ENCODE peak calls at places on chromosomes 13 and 19, in five cellular contexts. One of them, this sample, is unnamed.

GRCh38 chr13:40406405-40407138 is 259.9 kb downstream of the FOXO1 start:
- DNase-seq in IMR-90: peak; percentile 75
- DNase-seq in lower leg skin: no peak
- DNase-seq in mesothelial cell of epicardium: no peak
- DNase-seq in B cell: no peak
- DNase-seq in this sample: no peak

GRCh38 chr13:110298566-110299321 is 8.2 kb downstream of the COL4A1 start:
- DNase-seq in B cell: no peak
- DNase-seq in mesothelial cell of epicardium: no peak
- DNase-seq in IMR-90: no peak
- DNase-seq in lower leg skin: peak; percentile 87
- DNase-seq in this sample: peak; percentile 33

GRCh38 chr13:73259061-73259908 is 200.5 kb downstream of the KLF5 start:
- DNase-seq in lower leg skin: no peak
- DNase-seq in mesothelial cell of epicardium: no peak
- DNase-seq in IMR-90: peak; percentile 12
- DNase-seq in B cell: no peak
- DNase-seq in this sample: no peak

GRCh38 chr19:58559275-58560006 is 1.0 kb upstream of the UBE2M start:
- DNase-seq in mesothelial cell of epicardium: peak; percentile 64
- DNase-seq in B cell: peak; percentile 74
- DNase-seq in IMR-90: peak; percentile 89
- DNase-seq in lower leg skin: peak; percentile 97
- DNase-seq in this sample: peak; percentile 89

GRCh38 chr19:38267780-38268430 is 3.5 kb downstream of the SPINT2 start:
- DNase-seq in B cell: no peak
- DNase-seq in mesothelial cell of epicardium: no peak
- DNase-seq in lower leg skin: no peak
- DNase-seq in IMR-90: no peak
- DNase-seq in this sample: no peak

GRCh38 chr13:37448072-37448471 is 150.5 kb downstream of the POSTN start:
- DNase-seq in B cell: no peak
- DNase-seq in lower leg skin: no peak
- DNase-seq in mesothelial cell of epicardium: no peak
- DNase-seq in IMR-90: peak; percentile 56
- DNase-seq in this sample: no peak

GRCh38 chr19:10503002-10503789 is at the start of gene KEAP1:
- DNase-seq in B cell: no peak
- DNase-seq in mesothelial cell of epicardium: no peak
- DNase-seq in IMR-90: no peak
- DNase-seq in lower leg skin: peak; percentile 90
- DNase-seq in this sample: peak; percentile 68

GRCh38 chr19:14941189-14941588 is at the start of gene OR7C2:
- DNase-seq in lower leg skin: no peak
- DNase-seq in IMR-90: no peak
- DNase-seq in mesothelial cell of epicardium: no peak
- DNase-seq in B cell: no peak
- DNase-seq in this sample: no peak

GRCh38 chr13:101570410-101570809 is 117.9 kb downstream of the ITGBL1 start:
- DNase-seq in mesothelial cell of epicardium: no peak
- DNase-seq in B cell: no peak
- DNase-seq in lower leg skin: no peak
- DNase-seq in IMR-90: peak; percentile 23
- DNase-seq in this sample: no peak

GRCh38 chr13:109722068-109722467 is 64.3 kb downstream of the IRS2 start:
- DNase-seq in lower leg skin: no peak
- DNase-seq in B cell: no peak
- DNase-seq in mesothelial cell of epicardium: no peak
- DNase-seq in IMR-90: no peak
- DNase-seq in this sample: no peak

GRCh38 chr19:6803036-6803404 is 30.5 kb downstream of the VAV1 start:
- DNase-seq in lower leg skin: no peak
- DNase-seq in IMR-90: no peak
- DNase-seq in mesothelial cell of epicardium: no peak
- DNase-seq in B cell: peak; percentile 60
- DNase-seq in this sample: no peak

GRCh38 chr13:43230989-43231388 is 207.6 kb downstream of the DNAJC15 start:
- DNase-seq in mesothelial cell of epicardium: no peak
- DNase-seq in IMR-90: no peak
- DNase-seq in B cell: no peak
- DNase-seq in lower leg skin: no peak
- DNase-seq in this sample: no peak

GRCh38 chr13:75946746-75947397 is 310.7 kb downstream of the LMO7 start:
- DNase-seq in lower leg skin: no peak
- DNase-seq in B cell: no peak
- DNase-seq in mesothelial cell of epicardium: no peak
- DNase-seq in IMR-90: no peak
- DNase-seq in this sample: no peak

GRCh38 chr19:29836409-29836825 is 24.6 kb downstream of the CCNE1 start:
- DNase-seq in lower leg skin: no peak
- DNase-seq in mesothelial cell of epicardium: no peak
- DNase-seq in B cell: no peak
- DNase-seq in IMR-90: no peak
- DNase-seq in this sample: peak; percentile 70

GRCh38 chr19:10805075-10805757 is 30.8 kb downstream of the TMED1 start:
- DNase-seq in mesothelial cell of epicardium: no peak
- DNase-seq in lower leg skin: no peak
- DNase-seq in B cell: no peak
- DNase-seq in IMR-90: no peak
- DNase-seq in this sample: no peak

GRCh38 chr19:35908010-35908441 is at the start of gene TYROBP:
- DNase-seq in lower leg skin: no peak
- DNase-seq in B cell: no peak
- DNase-seq in mesothelial cell of epicardium: no peak
- DNase-seq in IMR-90: no peak
- DNase-seq in this sample: no peak

GRCh38 chr13:96851856-96852255 is 142.4 kb downstream of the OXGR1 start:
- DNase-seq in IMR-90: no peak
- DNase-seq in B cell: no peak
- DNase-seq in lower leg skin: no peak
- DNase-seq in mesothelial cell of epicardium: no peak
- DNase-seq in this sample: no peak

GRCh38 chr13:33303885-33304284 is 18.3 kb upstream of the STARD13 start:
- DNase-seq in lower leg skin: no peak
- DNase-seq in IMR-90: peak; percentile 77
- DNase-seq in B cell: no peak
- DNase-seq in mesothelial cell of epicardium: no peak
- DNase-seq in this sample: no peak

GRCh38 chr13:102726430-102726829 is 31.6 kb upstream of the METTL21C start:
- DNase-seq in B cell: no peak
- DNase-seq in mesothelial cell of epicardium: no peak
- DNase-seq in lower leg skin: no peak
- DNase-seq in IMR-90: no peak
- DNase-seq in this sample: no peak

GRCh38 chr13:22278336-22278929 is 607.6 kb downstream of the FGF9 start:
- DNase-seq in IMR-90: peak; percentile 63
- DNase-seq in mesothelial cell of epicardium: no peak
- DNase-seq in lower leg skin: no peak
- DNase-seq in B cell: peak; percentile 72
- DNase-seq in this sample: peak; percentile 46

GRCh38 chr13:44249439-44249838 is 124.2 kb upstream of the SERP2 start:
- DNase-seq in B cell: no peak
- DNase-seq in mesothelial cell of epicardium: no peak
- DNase-seq in IMR-90: peak; percentile 77
- DNase-seq in lower leg skin: peak; percentile 85
- DNase-seq in this sample: no peak

GRCh38 chr13:30429721-30430694 is 7.7 kb downstream of the UBE2L5 start:
- DNase-seq in mesothelial cell of epicardium: no peak
- DNase-seq in IMR-90: peak; percentile 95
- DNase-seq in lower leg skin: no peak
- DNase-seq in B cell: no peak
- DNase-seq in this sample: peak; percentile 47

DNA sequence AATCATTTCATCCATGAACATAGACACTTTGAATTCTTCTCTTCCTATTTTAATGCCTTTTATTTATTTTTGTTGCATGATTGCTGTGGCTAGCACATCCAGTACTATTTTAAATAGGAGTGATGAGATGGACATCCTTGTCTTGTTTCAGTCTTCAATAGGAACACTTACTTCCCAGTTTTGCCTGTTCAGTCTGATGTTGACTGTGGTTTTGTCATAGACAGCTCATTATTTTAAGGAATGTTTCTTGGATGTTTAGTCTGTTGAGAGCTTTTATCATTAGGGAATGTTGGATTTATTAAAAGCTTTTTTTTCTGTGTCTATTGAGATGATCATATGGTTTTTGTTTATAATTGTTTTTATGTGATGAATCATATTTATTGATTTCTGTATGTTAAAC is 586.6 kb downstream of the SLITRK1 start:
- DNase-seq in mesothelial cell of epicardium: no peak
- DNase-seq in IMR-90: peak; percentile 11
- DNase-seq in B cell: no peak
- DNase-seq in lower leg skin: no peak
- DNase-seq in this sample: no peak
- TF ChIP-seq CTCF in mesothelial cell of epicardium: no peak
- TF ChIP-seq CTCF in IMR-90: no peak
- TF ChIP-seq CTCF in B cell: no peak
- TF ChIP-seq CTCF in lower leg skin: no peak
- TF ChIP-seq CTCF in this sample: no peak

GRCh38 chr19:39709026-39709872 is 5.0 kb downstream of the LGALS14 start:
- DNase-seq in lower leg skin: no peak
- DNase-seq in IMR-90: no peak
- DNase-seq in mesothelial cell of epicardium: no peak
- DNase-seq in B cell: no peak
- DNase-seq in this sample: no peak
- TF ChIP-seq CTCF in lower leg skin: no peak
- TF ChIP-seq CTCF in IMR-90: no peak
- TF ChIP-seq CTCF in mesothelial cell of epicardium: no peak
- TF ChIP-seq CTCF in B cell: no peak
- TF ChIP-seq CTCF in this sample: no peak

GRCh38 chr19:18074192-18074591 is 12.5 kb downstream of the IL12RB1 start:
- DNase-seq in mesothelial cell of epicardium: no peak
- DNase-seq in B cell: no peak
- DNase-seq in IMR-90: no peak
- DNase-seq in lower leg skin: no peak
- DNase-seq in this sample: no peak
- TF ChIP-seq CTCF in mesothelial cell of epicardium: no peak
- TF ChIP-seq CTCF in B cell: no peak
- TF ChIP-seq CTCF in IMR-90: no peak
- TF ChIP-seq CTCF in lower leg skin: no peak
- TF ChIP-seq CTCF in this sample: no peak

GRCh38 chr19:55132453-55133129 is 15.2 kb upstream of the PPP1R12C start:
- DNase-seq in mesothelial cell of epicardium: no peak
- DNase-seq in IMR-90: no peak
- DNase-seq in B cell: no peak
- DNase-seq in lower leg skin: no peak
- DNase-seq in this sample: no peak
- TF ChIP-seq CTCF in mesothelial cell of epicardium: no peak
- TF ChIP-seq CTCF in IMR-90: peak; percentile 17
- TF ChIP-seq CTCF in B cell: no peak
- TF ChIP-seq CTCF in lower leg skin: no peak
- TF ChIP-seq CTCF in this sample: no peak

DNA sequence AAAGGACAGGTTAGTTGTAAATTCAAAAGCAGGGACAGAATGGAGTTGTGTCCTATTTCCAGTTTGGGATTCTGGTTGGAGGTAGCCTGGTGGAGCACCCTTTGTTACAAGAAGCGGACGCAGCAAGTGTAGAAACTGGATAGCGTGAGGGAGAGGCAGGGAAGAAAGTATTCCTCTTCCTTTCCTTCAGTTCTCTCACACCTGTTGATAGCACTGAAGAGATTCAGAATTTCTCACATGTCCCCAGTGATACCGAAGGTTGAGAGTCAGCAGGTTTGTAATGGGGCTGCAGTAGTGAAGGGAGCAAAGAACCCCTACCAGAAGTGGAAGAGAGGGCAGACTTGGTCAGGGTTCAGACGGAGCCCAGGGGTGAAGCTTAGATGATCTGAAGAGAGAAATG is 399.2 kb downstream of the SPRY2 start:
- DNase-seq in mesothelial cell of epicardium: no peak
- DNase-seq in lower leg skin: no peak
- DNase-seq in B cell: no peak
- DNase-seq in IMR-90: no peak
- DNase-seq in this sample: no peak
- TF ChIP-seq CTCF in mesothelial cell of epicardium: no peak
- TF ChIP-seq CTCF in lower leg skin: no peak
- TF ChIP-seq CTCF in B cell: no peak
- TF ChIP-seq CTCF in IMR-90: no peak
- TF ChIP-seq CTCF in this sample: no peak

GRCh38 chr13:70568571-70568970 is 460.3 kb upstream of the KLHL1 start:
- DNase-seq in lower leg skin: no peak
- DNase-seq in IMR-90: peak; percentile 26
- DNase-seq in mesothelial cell of epicardium: no peak
- DNase-seq in B cell: peak; percentile 1
- DNase-seq in this sample: peak; percentile 54
- TF ChIP-seq CTCF in lower leg skin: no peak
- TF ChIP-seq CTCF in IMR-90: peak; percentile 62
- TF ChIP-seq CTCF in mesothelial cell of epicardium: peak; percentile 86
- TF ChIP-seq CTCF in B cell: peak; percentile 54
- TF ChIP-seq CTCF in this sample: peak; percentile 40

This sample was measured in GM13976.